ENCODE peak calls at places on chromosomes 6 and 20, in five cellular contexts. R is nucleus accumbens; G is brain microvascular endothelial cell; Q is astrocyte; N is central memory CD4-positive, alpha-beta T cell. Y is an unnamed sample.
A peak's percentile ranks its signal among the peaks of the same experiment; 100 is the strongest.

GRCh38 chr20:39795401-39796272 is 833.5 kb downstream of the DHX35 start:
- DNase-seq in Q (peak; percentile 59), N (no peak), R (no peak), G (peak; percentile 16), Y (no peak)

GRCh38 chr6:156877126-156877863 is 100.1 kb downstream of the ARID1B start:
- DNase-seq in Q (no peak), N (no peak), G (no peak), R (no peak), Y (no peak)

GRCh38 chr20:33460711-33461110 is 17.1 kb upstream of the SNTA1 start:
- DNase-seq in N (no peak), Q (no peak), G (no peak), R (no peak), Y (no peak)

GRCh38 chr6:80454197-80454596 is 347.7 kb downstream of the BCKDHB start:
- DNase-seq in R (no peak), N (no peak), Q (peak; percentile 100), G (peak; percentile 95), Y (no peak)

GRCh38 chr6:123062645-123063044 is 66.6 kb downstream of the CLVS2 start:
- DNase-seq in Q (no peak), R (no peak), G (no peak), N (no peak), Y (no peak)

GRCh38 chr20:38196592-38196991 is 31.5 kb upstream of the TGM2 start:
- DNase-seq in R (no peak), N (no peak), Q (no peak), G (no peak), Y (no peak)

GRCh38 chr6:26243742-26244141 is 121.3 kb upstream of the BTN3A2 start:
- DNase-seq in R (no peak), N (no peak), G (no peak), Q (no peak), Y (no peak)

GRCh38 chr6:100897671-100898070 is 16.5 kb upstream of the ASCC3 start:
- DNase-seq in Q (no peak), R (no peak), G (no peak), N (no peak), Y (no peak)

GRCh38 chr20:61420781-61421180 is 168.7 kb downstream of the CDH4 start:
- DNase-seq in N (no peak), Q (no peak), G (no peak), R (no peak), Y (no peak)

GRCh38 chr6:116111552-116112528 is 11.2 kb downstream of the NT5DC1 start:
- DNase-seq in N (no peak), Q (no peak), G (peak; percentile 65), R (no peak), Y (no peak)

GRCh38 chr6:4620284-4621228 is 155.6 kb upstream of the CDYL start:
- DNase-seq in Q (no peak), G (no peak), R (no peak), N (no peak), Y (no peak)

GRCh38 chr6:168219167-168219566 is 100.4 kb downstream of the DACT2 start:
- DNase-seq in R (no peak), G (peak; percentile 9), Q (no peak), N (no peak), Y (no peak)

GRCh38 chr6:56649053-56649769 is 6.5 kb upstream of the DST start:
- DNase-seq in R (no peak), Q (no peak), G (no peak), N (no peak), Y (no peak)

GRCh38 chr6:159844737-159845645 is 44.9 kb downstream of the PNLDC1 start:
- DNase-seq in Q (no peak), R (no peak), N (no peak), G (no peak), Y (no peak)

GRCh38 chr6:137697267-137697938 is 169.7 kb upstream of the TNFAIP3 start:
- DNase-seq in N (no peak), G (peak; percentile 45), R (no peak), Q (peak; percentile 80), Y (no peak)

GRCh38 chr6:7542878-7543394 is 1.5 kb downstream of the DSP start:
- DNase-seq in Q (peak; percentile 26), R (no peak), G (peak; percentile 67), N (no peak), Y (no peak)

GRCh38 chr6:135987226-135987625 is 135.7 kb downstream of the PDE7B start:
- DNase-seq in R (no peak), G (no peak), Q (no peak), N (no peak), Y (no peak)

GRCh38 chr6:33316603-33317417 is 734 bp downstream of the ZBTB22 start:
- DNase-seq in R (no peak), Q (no peak), G (no peak), N (no peak), Y (no peak)

GRCh38 chr6:89817481-89817880 is 2.1 kb downstream of the MDN1 start:
- DNase-seq in N (no peak), R (no peak), G (no peak), Q (no peak), Y (no peak)

GRCh38 chr6:73521351-73522254 is 771 bp upstream of the EEF1A1 start:
- DNase-seq in Q (peak; percentile 80), G (peak; percentile 78), R (no peak), N (no peak), Y (peak; percentile 75)

GRCh38 chr6:52877168-52877567 is 32.3 kb downstream of the GSTA3 start:
- DNase-seq in Q (peak; percentile 97), N (no peak), G (peak; percentile 90), R (no peak), Y (no peak)

GRCh38 chr6:88722691-88723090 is 240.7 kb downstream of the RNGTT start:
- DNase-seq in N (no peak), R (no peak), G (peak; percentile 18), Q (peak; percentile 37), Y (no peak)

GRCh38 chr20:23314714-23315498 is 35.7 kb upstream of the NXT1 start:
- DNase-seq in N (no peak), R (no peak), G (no peak), Q (no peak), Y (no peak)

GRCh38 chr20:380763-381580 is 412 bp downstream of the TRIB3 start:
- DNase-seq in R (no peak), N (peak; percentile 36), G (peak; percentile 35), Q (no peak), Y (no peak)

GRCh38 chr6:13873288-13874190 is 51.2 kb upstream of the RNF182 start:
- DNase-seq in G (no peak), N (peak; percentile 50), Q (no peak), R (peak; percentile 35), Y (peak; percentile 8)

GRCh38 chr6:130377911-130378310 is 12.1 kb downstream of the TMEM200A start:
- DNase-seq in R (no peak), Q (no peak), G (no peak), N (no peak), Y (no peak)

GRCh38 chr6:134599079-134599478 is 281.2 kb upstream of the SGK1 start:
- DNase-seq in G (no peak), Q (no peak), N (no peak), R (no peak), Y (no peak)

GRCh38 chr20:58715709-58716475 is 23.3 kb downstream of the NPEPL1 start:
- DNase-seq in G (no peak), N (no peak), Q (no peak), R (no peak), Y (no peak)

GRCh38 chr20:57876163-57876562 is 166.3 kb upstream of the PMEPA1 start:
- DNase-seq in N (no peak), Q (no peak), G (no peak), R (no peak), Y (no peak)

GRCh38 chr6:151681426-151682059 is 125.9 kb upstream of the ESR1 start:
- DNase-seq in G (no peak), Q (no peak), R (no peak), N (no peak), Y (no peak)

GRCh38 chr20:47775039-47775438 is 10.2 kb downstream of the SULF2 start:
- DNase-seq in Q (no peak), N (no peak), G (no peak), R (no peak), Y (no peak)

GRCh38 chr6:29653452-29654038 is 3.3 kb upstream of the MOG start:
- DNase-seq in R (peak; percentile 55), Q (peak; percentile 52), N (peak; percentile 58), G (peak; percentile 54), Y (no peak)

GRCh38 chr20:52054123-52054522 is 137.5 kb downstream of the ZFP64 start:
- DNase-seq in G (no peak), N (peak; percentile 20), Q (no peak), R (no peak), Y (no peak)

GRCh38 chr20:37192137-37192854 is 12.9 kb upstream of the MROH8 start:
- DNase-seq in Q (peak; percentile 76), R (peak; percentile 92), G (peak; percentile 88), N (peak; percentile 54), Y (peak; percentile 74)

GRCh38 chr6:166025149-166025898 is 142.3 kb downstream of the TBXT start:
- DNase-seq in G (peak; percentile 92), Q (peak; percentile 91), N (no peak), R (no peak), Y (no peak)

Y was measured in hypothalamus.